ENCODE peak calls at places on chromosomes 4 and X, in ten cellular contexts. J, T, A, O, Y, B, U, Q, N and G are unnamed samples.

GRCh38 chr4:8919651-8920288 is 48.1 kb upstream of the HMX1 start:
- DNase-seq in J (no peak), T (peak), A (no peak), O (no peak), Y (peak), B (no peak), U (no peak), Q (no peak), N (no peak), G (peak)

GRCh38 chr4:119646347-119647071 is 17.9 kb upstream of the PDE5A start:
- DNase-seq in J (no peak), T (peak), A (peak), O (no peak), Y (no peak), B (no peak), U (no peak), Q (no peak), N (no peak), G (peak)

GRCh38 chrX:31506360-31506759 is 434.5 kb upstream of the FTHL17 start:
- DNase-seq in J (no peak), T (no peak), A (no peak), O (no peak), Y (no peak), B (no peak), U (no peak), Q (no peak), N (no peak), G (no peak)

GRCh38 chr4:94976371-94977011 is 218.7 kb downstream of the BMPR1B start:
- DNase-seq in J (peak), T (no peak), A (no peak), O (no peak), Y (no peak), B (no peak), U (peak), Q (no peak), N (no peak), G (peak)

GRCh38 chrX:45849261-45849660 is 648.6 kb upstream of the DIPK2B start:
- DNase-seq in J (peak), T (no peak), A (peak), O (peak), Y (no peak), B (peak), U (peak), Q (peak), N (no peak), G (peak)

GRCh38 chrX:76657499-76657898 is 230.0 kb downstream of the MAGEE1 start:
- DNase-seq in J (no peak), T (no peak), A (no peak), O (no peak), Y (no peak), B (no peak), U (no peak), Q (no peak), N (no peak), G (no peak)

GRCh38 chr4:123351713-123352112 is 44.9 kb upstream of the SPRY1 start:
- DNase-seq in J (no peak), T (peak), A (no peak), O (no peak), Y (no peak), B (no peak), U (no peak), Q (no peak), N (no peak), G (no peak)

GRCh38 chr4:152090543-152090942 is 329.7 kb upstream of the GATB start:
- DNase-seq in J (no peak), T (no peak), A (no peak), O (no peak), Y (no peak), B (peak), U (no peak), Q (no peak), N (no peak), G (peak)

GRCh38 chr4:76023381-76023780 is at the start of gene CXCL10:
- DNase-seq in J (no peak), T (no peak), A (no peak), O (no peak), Y (no peak), B (peak), U (peak), Q (no peak), N (no peak), G (no peak)

GRCh38 chr4:24876431-24876830 is 36.4 kb downstream of the CCDC149 start:
- DNase-seq in J (no peak), T (no peak), A (no peak), O (no peak), Y (no peak), B (no peak), U (no peak), Q (peak), N (no peak), G (no peak)

GRCh38 chr4:163221467-163221866 is 54.8 kb upstream of the NAF1 start:
- DNase-seq in J (no peak), T (no peak), A (no peak), O (no peak), Y (no peak), B (no peak), U (no peak), Q (no peak), N (no peak), G (no peak)

GRCh38 chr4:38157592-38157991 is 197.4 kb downstream of the PTTG2 start:
- DNase-seq in J (no peak), T (peak), A (no peak), O (no peak), Y (no peak), B (no peak), U (peak), Q (no peak), N (no peak), G (no peak)

GRCh38 chr4:84177831-84178230 is 321.3 kb downstream of the NKX6-1 start:
- DNase-seq in J (no peak), T (no peak), A (no peak), O (no peak), Y (no peak), B (no peak), U (peak), Q (no peak), N (no peak), G (no peak)

GRCh38 chr4:105058177-105058812 is 88.4 kb upstream of the TET2 start:
- DNase-seq in J (no peak), T (no peak), A (no peak), O (no peak), Y (no peak), B (peak), U (peak), Q (no peak), N (no peak), G (no peak)

GRCh38 chr4:3770323-3771166 is 4.4 kb downstream of the ADRA2C start:
- DNase-seq in J (no peak), T (no peak), A (no peak), O (no peak), Y (no peak), B (no peak), U (no peak), Q (no peak), N (no peak), G (no peak)

GRCh38 chr4:56755901-56756300 is 65.6 kb downstream of the SPINK2 start:
- DNase-seq in J (no peak), T (no peak), A (no peak), O (no peak), Y (no peak), B (peak), U (peak), Q (no peak), N (no peak), G (peak)

GRCh38 chr4:98055800-98056501 is 87.3 kb downstream of the STPG2 start:
- DNase-seq in J (no peak), T (no peak), A (no peak), O (no peak), Y (no peak), B (no peak), U (peak), Q (no peak), N (no peak), G (no peak)

GRCh38 chrX:38192007-38192625 is 28.6 kb downstream of the SRPX start:
- DNase-seq in J (no peak), T (peak), A (no peak), O (no peak), Y (no peak), B (peak), U (no peak), Q (no peak), N (no peak), G (peak)